ENCODE peak calls at places on chromosomes 12 and 14, in ten cellular contexts. One of them, this sample, is unnamed.

GRCh38 chr12:45648070-45648469 is 81.4 kb upstream of the ARID2 start:
- DNase-seq in thyroid gland: no peak
- DNase-seq in left ventricle myocardium inferior: peak
- DNase-seq in left lung: no peak
- DNase-seq in activated B cell treated with CpG ODN at 0.5 μM for 24 hours: no peak
- DNase-seq in vagina: no peak
- DNase-seq in fibroblast of the aortic adventitia: no peak
- DNase-seq in progenitor cell of endocrine pancreas: no peak
- DNase-seq in GM13977: no peak
- DNase-seq in BJ: no peak
- DNase-seq in this sample: no peak

GRCh38 chr14:60862283-60862682 is 118.6 kb downstream of the TRMT5 start:
- DNase-seq in thyroid gland: peak
- DNase-seq in left ventricle myocardium inferior: no peak
- DNase-seq in left lung: peak
- DNase-seq in activated B cell treated with CpG ODN at 0.5 μM for 24 hours: no peak
- DNase-seq in vagina: no peak
- DNase-seq in fibroblast of the aortic adventitia: peak
- DNase-seq in progenitor cell of endocrine pancreas: no peak
- DNase-seq in GM13977: no peak
- DNase-seq in BJ: peak
- DNase-seq in this sample: no peak

GRCh38 chr12:81758421-81759214 is 532 bp downstream of the PPFIA2 start:
- DNase-seq in thyroid gland: no peak
- DNase-seq in left ventricle myocardium inferior: peak
- DNase-seq in left lung: no peak
- DNase-seq in activated B cell treated with CpG ODN at 0.5 μM for 24 hours: no peak
- DNase-seq in vagina: no peak
- DNase-seq in fibroblast of the aortic adventitia: peak
- DNase-seq in progenitor cell of endocrine pancreas: peak
- DNase-seq in GM13977: no peak
- DNase-seq in BJ: no peak
- DNase-seq in this sample: no peak

GRCh38 chr12:14716848-14717444 is 20.5 kb upstream of the GUCY2C start:
- DNase-seq in thyroid gland: peak
- DNase-seq in left ventricle myocardium inferior: no peak
- DNase-seq in left lung: no peak
- DNase-seq in activated B cell treated with CpG ODN at 0.5 μM for 24 hours: no peak
- DNase-seq in vagina: no peak
- DNase-seq in fibroblast of the aortic adventitia: peak
- DNase-seq in progenitor cell of endocrine pancreas: no peak
- DNase-seq in GM13977: peak
- DNase-seq in BJ: no peak
- DNase-seq in this sample: peak

GRCh38 chr12:19969476-19969875 is 398.9 kb upstream of the PDE3A start:
- DNase-seq in thyroid gland: no peak
- DNase-seq in left ventricle myocardium inferior: no peak
- DNase-seq in left lung: no peak
- DNase-seq in activated B cell treated with CpG ODN at 0.5 μM for 24 hours: no peak
- DNase-seq in vagina: no peak
- DNase-seq in fibroblast of the aortic adventitia: no peak
- DNase-seq in progenitor cell of endocrine pancreas: no peak
- DNase-seq in GM13977: no peak
- DNase-seq in BJ: no peak
- DNase-seq in this sample: no peak

GRCh38 chr12:125515887-125516286 is 450.7 kb downstream of the AACS start:
- DNase-seq in thyroid gland: no peak
- DNase-seq in left ventricle myocardium inferior: no peak
- DNase-seq in left lung: no peak
- DNase-seq in activated B cell treated with CpG ODN at 0.5 μM for 24 hours: no peak
- DNase-seq in vagina: no peak
- DNase-seq in fibroblast of the aortic adventitia: no peak
- DNase-seq in progenitor cell of endocrine pancreas: no peak
- DNase-seq in GM13977: no peak
- DNase-seq in BJ: no peak
- DNase-seq in this sample: no peak

GRCh38 chr14:69424139-69424923 is 25.8 kb downstream of the SLC39A9 start:
- DNase-seq in thyroid gland: no peak
- DNase-seq in left ventricle myocardium inferior: no peak
- DNase-seq in left lung: no peak
- DNase-seq in activated B cell treated with CpG ODN at 0.5 μM for 24 hours: no peak
- DNase-seq in vagina: no peak
- DNase-seq in fibroblast of the aortic adventitia: no peak
- DNase-seq in progenitor cell of endocrine pancreas: no peak
- DNase-seq in GM13977: no peak
- DNase-seq in BJ: no peak
- DNase-seq in this sample: no peak

GRCh38 chr12:537772-538171 is 78.0 kb downstream of the B4GALNT3 start:
- DNase-seq in thyroid gland: no peak
- DNase-seq in left ventricle myocardium inferior: no peak
- DNase-seq in left lung: no peak
- DNase-seq in activated B cell treated with CpG ODN at 0.5 μM for 24 hours: no peak
- DNase-seq in vagina: no peak
- DNase-seq in fibroblast of the aortic adventitia: no peak
- DNase-seq in progenitor cell of endocrine pancreas: no peak
- DNase-seq in GM13977: no peak
- DNase-seq in BJ: no peak
- DNase-seq in this sample: no peak

GRCh38 chr14:101821528-101821927 is 60.0 kb downstream of the PPP2R5C start:
- DNase-seq in thyroid gland: no peak
- DNase-seq in left ventricle myocardium inferior: no peak
- DNase-seq in left lung: no peak
- DNase-seq in activated B cell treated with CpG ODN at 0.5 μM for 24 hours: no peak
- DNase-seq in vagina: peak
- DNase-seq in fibroblast of the aortic adventitia: no peak
- DNase-seq in progenitor cell of endocrine pancreas: no peak
- DNase-seq in GM13977: no peak
- DNase-seq in BJ: no peak
- DNase-seq in this sample: peak

GRCh38 chr14:24430682-24431568 is 1.2 kb downstream of the KHNYN start:
- DNase-seq in thyroid gland: peak
- DNase-seq in left ventricle myocardium inferior: no peak
- DNase-seq in left lung: peak
- DNase-seq in activated B cell treated with CpG ODN at 0.5 μM for 24 hours: peak
- DNase-seq in vagina: peak
- DNase-seq in fibroblast of the aortic adventitia: peak
- DNase-seq in progenitor cell of endocrine pancreas: no peak
- DNase-seq in GM13977: peak
- DNase-seq in BJ: no peak
- DNase-seq in this sample: peak

GRCh38 chr12:52715416-52715815 is 12.1 kb upstream of the KRT77 start:
- DNase-seq in thyroid gland: peak
- DNase-seq in left ventricle myocardium inferior: no peak
- DNase-seq in left lung: no peak
- DNase-seq in activated B cell treated with CpG ODN at 0.5 μM for 24 hours: no peak
- DNase-seq in vagina: no peak
- DNase-seq in fibroblast of the aortic adventitia: no peak
- DNase-seq in progenitor cell of endocrine pancreas: peak
- DNase-seq in GM13977: no peak
- DNase-seq in BJ: no peak
- DNase-seq in this sample: no peak

GRCh38 chr14:99035712-99036593 is 236.0 kb downstream of the BCL11B start:
- DNase-seq in thyroid gland: peak
- DNase-seq in left ventricle myocardium inferior: peak
- DNase-seq in left lung: peak
- DNase-seq in activated B cell treated with CpG ODN at 0.5 μM for 24 hours: no peak
- DNase-seq in vagina: peak
- DNase-seq in fibroblast of the aortic adventitia: peak
- DNase-seq in progenitor cell of endocrine pancreas: no peak
- DNase-seq in GM13977: no peak
- DNase-seq in BJ: peak
- DNase-seq in this sample: no peak

GRCh38 chr12:3990356-3990975 is 117.3 kb upstream of the PARP11 start:
- DNase-seq in thyroid gland: no peak
- DNase-seq in left ventricle myocardium inferior: no peak
- DNase-seq in left lung: no peak
- DNase-seq in activated B cell treated with CpG ODN at 0.5 μM for 24 hours: no peak
- DNase-seq in vagina: no peak
- DNase-seq in fibroblast of the aortic adventitia: no peak
- DNase-seq in progenitor cell of endocrine pancreas: no peak
- DNase-seq in GM13977: no peak
- DNase-seq in BJ: no peak
- DNase-seq in this sample: no peak

GRCh38 chr12:69821441-69822204 is 3.4 kb upstream of the MYRFL start:
- DNase-seq in thyroid gland: no peak
- DNase-seq in left ventricle myocardium inferior: no peak
- DNase-seq in left lung: no peak
- DNase-seq in activated B cell treated with CpG ODN at 0.5 μM for 24 hours: no peak
- DNase-seq in vagina: no peak
- DNase-seq in fibroblast of the aortic adventitia: peak
- DNase-seq in progenitor cell of endocrine pancreas: no peak
- DNase-seq in GM13977: no peak
- DNase-seq in BJ: no peak
- DNase-seq in this sample: no peak

GRCh38 chr12:95582230-95583058 is 31.2 kb upstream of the USP44 start:
- DNase-seq in thyroid gland: no peak
- DNase-seq in left ventricle myocardium inferior: no peak
- DNase-seq in left lung: no peak
- DNase-seq in activated B cell treated with CpG ODN at 0.5 μM for 24 hours: no peak
- DNase-seq in vagina: no peak
- DNase-seq in fibroblast of the aortic adventitia: peak
- DNase-seq in progenitor cell of endocrine pancreas: no peak
- DNase-seq in GM13977: no peak
- DNase-seq in BJ: no peak
- DNase-seq in this sample: no peak

GRCh38 chr12:20507711-20508110 is 139.4 kb downstream of the PDE3A start:
- DNase-seq in thyroid gland: no peak
- DNase-seq in left ventricle myocardium inferior: no peak
- DNase-seq in left lung: no peak
- DNase-seq in activated B cell treated with CpG ODN at 0.5 μM for 24 hours: no peak
- DNase-seq in vagina: no peak
- DNase-seq in fibroblast of the aortic adventitia: no peak
- DNase-seq in progenitor cell of endocrine pancreas: no peak
- DNase-seq in GM13977: no peak
- DNase-seq in BJ: no peak
- DNase-seq in this sample: no peak

GRCh38 chr12:62562892-62563291 is 96.3 kb downstream of the MON2 start:
- DNase-seq in thyroid gland: no peak
- DNase-seq in left ventricle myocardium inferior: no peak
- DNase-seq in left lung: no peak
- DNase-seq in activated B cell treated with CpG ODN at 0.5 μM for 24 hours: no peak
- DNase-seq in vagina: no peak
- DNase-seq in fibroblast of the aortic adventitia: peak
- DNase-seq in progenitor cell of endocrine pancreas: no peak
- DNase-seq in GM13977: no peak
- DNase-seq in BJ: no peak
- DNase-seq in this sample: no peak

GRCh38 chr12:56257491-56258067 is 605 bp downstream of the ANKRD52 start:
- DNase-seq in thyroid gland: peak
- DNase-seq in left ventricle myocardium inferior: no peak
- DNase-seq in left lung: no peak
- DNase-seq in activated B cell treated with CpG ODN at 0.5 μM for 24 hours: no peak
- DNase-seq in vagina: no peak
- DNase-seq in fibroblast of the aortic adventitia: peak
- DNase-seq in progenitor cell of endocrine pancreas: no peak
- DNase-seq in GM13977: no peak
- DNase-seq in BJ: no peak
- DNase-seq in this sample: no peak
- TF ChIP-seq CTCF in thyroid gland: no peak
- TF ChIP-seq CTCF in left ventricle myocardium inferior: no peak
- TF ChIP-seq CTCF in left lung: no peak
- TF ChIP-seq CTCF in activated B cell treated with CpG ODN at 0.5 μM for 24 hours: no peak
- TF ChIP-seq CTCF in vagina: no peak
- TF ChIP-seq CTCF in fibroblast of the aortic adventitia: no peak
- TF ChIP-seq CTCF in progenitor cell of endocrine pancreas: no peak
- TF ChIP-seq CTCF in GM13977: no peak
- TF ChIP-seq CTCF in BJ: peak
- TF ChIP-seq CTCF in this sample: no peak

DNA sequence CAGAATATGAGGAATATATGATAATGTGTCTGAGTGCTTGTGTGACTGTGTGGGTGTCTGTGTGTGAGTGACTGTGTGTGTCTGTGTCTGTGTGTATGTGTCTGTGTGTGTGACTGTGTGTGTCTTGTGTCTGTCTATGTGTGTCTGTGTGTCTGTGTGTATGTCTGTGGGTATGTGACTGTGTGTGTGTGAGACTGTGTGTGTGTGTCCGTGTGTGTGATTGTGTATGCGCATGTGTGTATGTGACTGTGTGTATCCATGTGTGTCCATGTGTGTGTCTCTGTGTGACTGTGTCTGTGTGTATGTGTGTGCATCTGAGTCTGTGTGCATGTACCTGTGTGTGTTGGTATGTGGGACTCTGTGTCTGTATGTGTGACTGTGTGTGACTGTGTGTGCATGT is 1361.2 kb upstream of the TMEM132C start:
- DNase-seq in thyroid gland: no peak
- DNase-seq in left ventricle myocardium inferior: no peak
- DNase-seq in left lung: no peak
- DNase-seq in activated B cell treated with CpG ODN at 0.5 μM for 24 hours: no peak
- DNase-seq in vagina: no peak
- DNase-seq in fibroblast of the aortic adventitia: no peak
- DNase-seq in progenitor cell of endocrine pancreas: no peak
- DNase-seq in GM13977: no peak
- DNase-seq in BJ: no peak
- DNase-seq in this sample: no peak
- TF ChIP-seq CTCF in thyroid gland: no peak
- TF ChIP-seq CTCF in left ventricle myocardium inferior: no peak
- TF ChIP-seq CTCF in left lung: no peak
- TF ChIP-seq CTCF in activated B cell treated with CpG ODN at 0.5 μM for 24 hours: no peak
- TF ChIP-seq CTCF in vagina: no peak
- TF ChIP-seq CTCF in fibroblast of the aortic adventitia: no peak
- TF ChIP-seq CTCF in progenitor cell of endocrine pancreas: no peak
- TF ChIP-seq CTCF in GM13977: no peak
- TF ChIP-seq CTCF in BJ: no peak
- TF ChIP-seq CTCF in this sample: no peak

DNA sequence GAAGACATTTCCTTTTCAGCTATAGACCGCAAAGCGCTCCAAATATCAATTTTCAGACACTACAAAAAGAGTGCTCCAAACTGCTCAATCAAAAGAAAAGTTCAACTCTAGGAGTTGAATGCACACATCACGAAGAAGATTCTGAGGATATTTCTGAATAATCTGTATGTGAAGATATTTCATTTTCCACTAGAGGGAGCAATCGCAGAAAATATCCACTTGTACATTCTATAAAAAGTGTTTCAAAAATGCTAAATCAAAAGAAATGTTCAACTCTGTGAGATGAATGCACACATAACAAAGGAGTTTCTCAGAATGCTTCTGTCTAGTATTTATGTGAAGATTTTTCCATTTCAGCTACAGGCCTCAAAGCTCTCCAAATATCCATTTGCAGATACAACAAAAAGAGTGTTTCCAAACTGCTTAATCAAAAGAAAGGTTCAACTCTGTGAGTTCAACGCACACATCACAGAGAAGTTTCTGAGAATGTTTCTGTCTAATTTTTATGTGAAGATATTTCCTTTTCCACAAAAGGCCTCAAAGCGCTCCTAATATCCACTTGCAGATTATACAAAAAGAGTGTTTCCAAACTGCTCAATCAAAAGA is 643.8 kb upstream of the ALG10B start:
- DNase-seq in thyroid gland: no peak
- DNase-seq in left ventricle myocardium inferior: no peak
- DNase-seq in left lung: no peak
- DNase-seq in activated B cell treated with CpG ODN at 0.5 μM for 24 hours: no peak
- DNase-seq in vagina: no peak
- DNase-seq in fibroblast of the aortic adventitia: peak
- DNase-seq in progenitor cell of endocrine pancreas: no peak
- DNase-seq in GM13977: no peak
- DNase-seq in BJ: no peak
- DNase-seq in this sample: no peak
- TF ChIP-seq CTCF in thyroid gland: no peak
- TF ChIP-seq CTCF in left ventricle myocardium inferior: no peak
- TF ChIP-seq CTCF in left lung: peak
- TF ChIP-seq CTCF in activated B cell treated with CpG ODN at 0.5 μM for 24 hours: no peak
- TF ChIP-seq CTCF in vagina: no peak
- TF ChIP-seq CTCF in fibroblast of the aortic adventitia: peak
- TF ChIP-seq CTCF in progenitor cell of endocrine pancreas: no peak
- TF ChIP-seq CTCF in GM13977: peak
- TF ChIP-seq CTCF in BJ: no peak
- TF ChIP-seq CTCF in this sample: no peak

GRCh38 chr12:48997719-48998496 is 1.3 kb downstream of the DDN start:
- DNase-seq in thyroid gland: peak
- DNase-seq in left ventricle myocardium inferior: no peak
- DNase-seq in left lung: no peak
- DNase-seq in activated B cell treated with CpG ODN at 0.5 μM for 24 hours: peak
- DNase-seq in vagina: no peak
- DNase-seq in fibroblast of the aortic adventitia: no peak
- DNase-seq in progenitor cell of endocrine pancreas: peak
- DNase-seq in GM13977: peak
- DNase-seq in BJ: no peak
- DNase-seq in this sample: no peak
- TF ChIP-seq CTCF in thyroid gland: no peak
- TF ChIP-seq CTCF in left ventricle myocardium inferior: no peak
- TF ChIP-seq CTCF in left lung: no peak
- TF ChIP-seq CTCF in activated B cell treated with CpG ODN at 0.5 μM for 24 hours: no peak
- TF ChIP-seq CTCF in vagina: no peak
- TF ChIP-seq CTCF in fibroblast of the aortic adventitia: no peak
- TF ChIP-seq CTCF in progenitor cell of endocrine pancreas: no peak
- TF ChIP-seq CTCF in GM13977: no peak
- TF ChIP-seq CTCF in BJ: no peak
- TF ChIP-seq CTCF in this sample: no peak

This sample was measured in CD8-positive, alpha-beta T cell.